ENCODE peak calls at places on chromosomes 6 and 20, in eight cellular contexts. W is left colon; R is amniotic stem cell; L is activated T-helper 1 cell treated with anti-CD3 and anti-CD28 coated beads, Interleukin-2, amount 50 U/mL, for 16 hours; X is T-helper 2 cell; A is RWPE1; J is foreskin fibroblast; D is colonic mucosa. H is an unnamed sample.
A peak's percentile ranks its signal among the peaks of the same experiment; 100 is the strongest.

GRCh38 chr20:2867081-2867860 is 6.0 kb upstream of the PTPRA start:
- DNase-seq in R (no peak), D (peak; percentile 49), L (no peak), J (no peak), W (peak; percentile 54), X (no peak), A (no peak), H (no peak)

GRCh38 chr6:140677781-140678528 is 1303.5 kb upstream of the CITED2 start:
- DNase-seq in X (no peak), W (no peak), L (no peak), R (no peak), D (no peak), J (no peak), A (no peak), H (no peak)

GRCh38 chr6:42448391-42448790 is 3.3 kb downstream of the TRERF1 start:
- DNase-seq in L (no peak), R (no peak), A (no peak), J (no peak), D (no peak), W (no peak), X (no peak), H (no peak)

GRCh38 chr6:28757429-28758045 is 166.2 kb downstream of the TRIM27 start:
- DNase-seq in L (no peak), J (no peak), A (no peak), R (no peak), D (no peak), X (no peak), W (no peak), H (no peak)

GRCh38 chr6:167745660-167746376 is 80.9 kb upstream of the AFDN start:
- DNase-seq in A (no peak), J (no peak), R (no peak), X (no peak), L (no peak), D (no peak), W (peak; percentile 15), H (no peak)

GRCh38 chr20:17641520-17641964 is 40.5 kb downstream of the RRBP1 start:
- DNase-seq in A (no peak), D (no peak), R (no peak), X (no peak), W (no peak), J (no peak), L (no peak), H (no peak)

GRCh38 chr6:36350681-36351091 is 14.0 kb upstream of the BNIP5 start:
- DNase-seq in A (no peak), L (no peak), X (no peak), J (no peak), D (no peak), W (no peak), R (no peak), H (peak; percentile 40)

GRCh38 chr6:160030103-160030502 is 61.2 kb downstream of the IGF2R start:
- DNase-seq in W (peak; percentile 61), L (no peak), R (peak; percentile 71), X (no peak), J (peak; percentile 93), A (peak; percentile 95), D (peak; percentile 60), H (peak; percentile 81)

GRCh38 chr6:145017516-145017915 is 717.8 kb downstream of the EPM2A start:
- DNase-seq in D (no peak), L (no peak), R (no peak), X (no peak), A (no peak), W (no peak), J (peak; percentile 40), H (no peak)

GRCh38 chr6:134564705-134565104 is 246.8 kb upstream of the SGK1 start:
- DNase-seq in X (no peak), R (no peak), J (no peak), W (no peak), L (no peak), D (no peak), A (no peak), H (no peak)

GRCh38 chr6:41449399-41450245 is 96.6 kb upstream of the FOXP4 start:
- DNase-seq in A (no peak), W (peak; percentile 86), X (no peak), L (no peak), D (peak; percentile 89), J (no peak), R (no peak), H (peak; percentile 82)

GRCh38 chr20:57265649-57266250 is 691 bp downstream of the BMP7 start:
- DNase-seq in J (no peak), D (no peak), L (no peak), X (no peak), A (no peak), W (no peak), R (no peak), H (no peak)

GRCh38 chr6:170271771-170272314 is 19.0 kb downstream of the DLL1 start:
- DNase-seq in J (no peak), R (no peak), W (peak; percentile 67), A (no peak), D (peak; percentile 56), L (peak; percentile 53), X (peak; percentile 40), H (peak; percentile 41)

GRCh38 chr20:44733341-44734069 is 12.2 kb upstream of the KCNK15 start:
- DNase-seq in A (peak; percentile 90), R (peak; percentile 75), D (peak; percentile 63), L (peak; percentile 24), X (peak; percentile 35), J (peak; percentile 72), W (peak; percentile 63), H (peak; percentile 64)

GRCh38 chr6:18528084-18528743 is 141.1 kb downstream of the RNF144B start:
- DNase-seq in D (no peak), R (no peak), W (no peak), A (no peak), X (no peak), L (no peak), J (no peak), H (no peak)

GRCh38 chr20:1945134-1945618 is 48.7 kb downstream of the PDYN start:
- DNase-seq in J (peak; percentile 12), L (no peak), X (no peak), R (no peak), W (no peak), D (peak; percentile 27), A (no peak), H (peak; percentile 69)

GRCh38 chr6:111011360-111012142 is 29.7 kb downstream of the RPF2 start:
- DNase-seq in L (no peak), W (no peak), X (no peak), J (peak; percentile 28), A (peak; percentile 40), R (peak; percentile 39), D (no peak), H (no peak)

GRCh38 chr6:163354779-163355431 is 59.6 kb upstream of the QKI start:
- DNase-seq in D (no peak), A (no peak), L (no peak), X (no peak), J (peak; percentile 17), R (no peak), W (peak; percentile 14), H (no peak)

GRCh38 chr6:6980999-6981581 is 126.7 kb upstream of the RREB1 start:
- DNase-seq in A (no peak), X (no peak), J (no peak), D (no peak), L (no peak), W (no peak), R (no peak), H (no peak)

GRCh38 chr6:105372862-105373182 is 30.1 kb downstream of the PREP start:
- DNase-seq in L (no peak), D (peak; percentile 72), X (no peak), W (peak; percentile 55), J (no peak), R (no peak), A (peak; percentile 87), H (no peak)

GRCh38 chr6:170298688-170299087 is 7.8 kb upstream of the DLL1 start:
- DNase-seq in A (no peak), W (no peak), X (no peak), J (no peak), D (no peak), R (no peak), L (no peak), H (no peak)

GRCh38 chr20:12395404-12396159 is 477.9 kb downstream of the BTBD3 start:
- DNase-seq in A (no peak), J (no peak), D (no peak), W (no peak), L (no peak), X (no peak), R (no peak), H (no peak)

GRCh38 chr6:106199331-106199730 is 113.2 kb downstream of the PRDM1 start:
- DNase-seq in X (no peak), A (no peak), R (no peak), D (no peak), L (no peak), W (no peak), J (no peak), H (no peak)

GRCh38 chr6:26064619-26065257 is 22.5 kb upstream of the HFE start:
- DNase-seq in J (no peak), D (peak; percentile 37), A (peak; percentile 44), L (no peak), X (no peak), R (peak; percentile 49), W (peak; percentile 24), H (peak; percentile 35)

GRCh38 chr20:1163105-1163504 is 21.7 kb downstream of the TMEM74B start:
- DNase-seq in A (no peak), J (no peak), X (no peak), R (no peak), L (no peak), D (no peak), W (no peak), H (no peak)

GRCh38 chr20:62321521-62321948 is 18.7 kb downstream of the ADRM1 start:
- DNase-seq in R (no peak), W (no peak), A (peak; percentile 95), L (no peak), X (no peak), J (no peak), D (peak; percentile 29), H (no peak)

GRCh38 chr6:155381856-155382690 is 67.8 kb upstream of the TFB1M start:
- DNase-seq in L (no peak), R (no peak), A (no peak), X (no peak), D (no peak), J (peak; percentile 80), W (no peak), H (no peak)

GRCh38 chr6:143301204-143301603 is 149.3 kb downstream of the ADAT2 start:
- DNase-seq in J (no peak), W (no peak), X (no peak), L (no peak), D (no peak), R (no peak), A (no peak), H (no peak)

GRCh38 chr6:56408976-56409375 is 161.6 kb upstream of the COL21A1 start:
- DNase-seq in A (no peak), J (no peak), X (no peak), L (no peak), D (no peak), R (no peak), W (no peak), H (no peak)